ENCODE peak calls at places on chromosomes 7 and 10, in four cellular contexts. V, A, X and Q are unnamed samples.
A peak's percentile ranks its signal among the peaks of the same experiment; 100 is the strongest.

GRCh38 chr7:99766484-99767099 is 17.4 kb downstream of the CYP3A4 start:
- DNase-seq in V (no peak), A (no peak), X (no peak), Q (no peak)

GRCh38 chr10:43225787-43226153 is 41.1 kb downstream of the RASGEF1A start:
- DNase-seq in V (no peak), A (no peak), X (no peak), Q (no peak)

GRCh38 chr10:85545874-85546273 is 820.7 kb downstream of the GRID1 start:
- DNase-seq in V (no peak), A (no peak), X (no peak), Q (no peak)

GRCh38 chr7:90999989-91000979 is 263.9 kb upstream of the FZD1 start:
- DNase-seq in V (no peak), A (peak; percentile 50), X (no peak), Q (no peak)

GRCh38 chr7:108246227-108246837 is 116.2 kb upstream of the LAMB4 start:
- DNase-seq in V (no peak), A (peak; percentile 99), X (no peak), Q (no peak)

GRCh38 chr10:42977032-42977416 is 99.8 kb upstream of the RET start:
- DNase-seq in V (no peak), A (no peak), X (no peak), Q (no peak)

GRCh38 chr7:24720283-24720682 is 37.0 kb downstream of the GSDME start:
- DNase-seq in V (no peak), A (no peak), X (no peak), Q (no peak)

GRCh38 chr10:3043512-3044368 is 23.6 kb upstream of the PFKP start:
- DNase-seq in V (no peak), A (no peak), X (peak; percentile 66), Q (peak; percentile 39)

GRCh38 chr7:106980358-106980685 is 64.2 kb upstream of the PRKAR2B start:
- DNase-seq in V (no peak), A (no peak), X (no peak), Q (no peak)

GRCh38 chr10:125016611-125017202 is 74.8 kb downstream of the ZRANB1 start:
- DNase-seq in V (no peak), A (no peak), X (no peak), Q (no peak)

GRCh38 chr7:146661435-146661834 is 544.8 kb downstream of the CNTNAP2 start:
- DNase-seq in V (no peak), A (no peak), X (no peak), Q (no peak)

GRCh38 chr7:99407849-99408346 is 499 bp downstream of the PDAP1 start:
- DNase-seq in V (no peak), A (peak; percentile 27), X (peak; percentile 26), Q (peak; percentile 28)

GRCh38 chr10:12042409-12042796 is 206 bp downstream of the UPF2 start:
- DNase-seq in V (peak; percentile 54), A (no peak), X (peak; percentile 6), Q (no peak)

GRCh38 chr7:150382123-150382843 is 3.2 kb downstream of the ZNF775 start:
- DNase-seq in V (no peak), A (no peak), X (no peak), Q (no peak)

GRCh38 chr10:24962998-24963397 is 10.6 kb upstream of the PRTFDC1 start:
- DNase-seq in V (no peak), A (no peak), X (no peak), Q (no peak)

GRCh38 chr7:131057015-131057518 is 270.6 kb upstream of the MKLN1 start:
- DNase-seq in V (no peak), A (peak; percentile 53), X (no peak), Q (no peak)

GRCh38 chr7:1626769-1627168 is 43.3 kb upstream of the ELFN1 start:
- DNase-seq in V (no peak), A (no peak), X (no peak), Q (no peak)

GRCh38 chr10:127193125-127193524 is 3.3 kb downstream of the INSYN2A start:
- DNase-seq in V (no peak), A (no peak), X (no peak), Q (no peak)

GRCh38 chr10:13862541-13863233 is 275.9 kb downstream of the PRPF18 start:
- DNase-seq in V (no peak), A (no peak), X (no peak), Q (no peak)

GRCh38 chr10:125213541-125214282 is 53.3 kb upstream of the CTBP2 start:
- DNase-seq in V (no peak), A (no peak), X (no peak), Q (no peak)

GRCh38 chr7:36301914-36302771 is 87.5 kb upstream of the ANLN start:
- DNase-seq in V (no peak), A (no peak), X (no peak), Q (no peak)

GRCh38 chr10:31213959-31214358 is 105.1 kb upstream of the ZEB1 start:
- DNase-seq in V (no peak), A (no peak), X (no peak), Q (no peak)

GRCh38 chr7:17095001-17095574 is 203.4 kb upstream of the AHR start:
- DNase-seq in V (no peak), A (peak; percentile 97), X (no peak), Q (peak; percentile 82)

GRCh38 chr10:35025916-35026315 is 64.2 kb downstream of the CUL2 start:
- DNase-seq in V (no peak), A (peak; percentile 41), X (no peak), Q (no peak)

GRCh38 chr7:116195451-116195850 is 14.9 kb upstream of the TES start:
- DNase-seq in V (no peak), A (no peak), X (no peak), Q (no peak)

GRCh38 chr10:127279334-127279774 is 83.0 kb upstream of the INSYN2A start:
- DNase-seq in V (no peak), A (no peak), X (no peak), Q (no peak)

GRCh38 chr10:32256613-32257437 is 90.1 kb downstream of the EPC1 start:
- DNase-seq in V (peak; percentile 40), A (no peak), X (peak; percentile 54), Q (peak; percentile 6)

GRCh38 chr10:19164461-19164860 is 115.9 kb downstream of the MALRD1 start:
- DNase-seq in V (no peak), A (no peak), X (no peak), Q (no peak)

GRCh38 chr10:1620803-1621202 is 116.5 kb downstream of the ADARB2 start:
- DNase-seq in V (no peak), A (no peak), X (no peak), Q (no peak)

GRCh38 chr10:24731942-24732341 is 8.3 kb upstream of the ARHGAP21 start:
- DNase-seq in V (no peak), A (no peak), X (no peak), Q (no peak)